ENCODE peak calls at places on chromosomes 2 and 18, in five cellular contexts. U is DMS153; Y is left ventricle myocardium inferior; V is activated naive CD4-positive, alpha-beta T cell; T is central memory CD4-positive, alpha-beta T cell. S is an unnamed sample.

GRCh38 chr18:77114564-77115391 is 17.8 kb downstream of the MBP start:
- DNase-seq in Y (peak; percentile 87), V (no peak), T (no peak), U (no peak), S (no peak)

GRCh38 chr2:160034396-160034795 is 28.0 kb downstream of the PLA2R1 start:
- DNase-seq in T (no peak), V (no peak), U (no peak), Y (no peak), S (no peak)

GRCh38 chr2:212592695-212593094 is 54.1 kb upstream of the ERBB4 start:
- DNase-seq in U (no peak), T (no peak), V (no peak), Y (no peak), S (no peak)

GRCh38 chr2:133303150-133303549 is 265.1 kb downstream of the NCKAP5 start:
- DNase-seq in Y (no peak), U (no peak), V (no peak), T (no peak), S (no peak)

GRCh38 chr2:145070703-145071102 is 550.8 kb upstream of the ZEB2 start:
- DNase-seq in Y (no peak), T (no peak), V (no peak), U (no peak), S (no peak)

GRCh38 chr2:71608441-71608840 is 155.1 kb downstream of the DYSF start:
- DNase-seq in U (no peak), Y (no peak), T (no peak), V (no peak), S (no peak)

GRCh38 chr18:21843340-21843739 is 102.7 kb downstream of the MIB1 start:
- DNase-seq in V (no peak), T (no peak), U (no peak), Y (no peak), S (no peak)

GRCh38 chr2:227849906-227850305 is 21.5 kb upstream of the DAW1 start:
- DNase-seq in V (no peak), Y (no peak), T (no peak), U (no peak), S (no peak)

GRCh38 chr2:220499281-220499680 is 871.9 kb downstream of the SLC4A3 start:
- DNase-seq in V (no peak), T (no peak), Y (peak; percentile 31), U (peak; percentile 68), S (no peak)

GRCh38 chr2:111617299-111617803 is 266.6 kb downstream of the ANAPC1 start:
- DNase-seq in T (no peak), Y (no peak), U (no peak), V (no peak), S (no peak)

GRCh38 chr2:64402876-64403275 is 51.1 kb upstream of the LGALSL start:
- DNase-seq in T (no peak), Y (no peak), U (no peak), V (no peak), S (no peak)

GRCh38 chr2:64120008-64120407 is 24.2 kb downstream of the PELI1 start:
- DNase-seq in V (no peak), T (no peak), Y (no peak), U (no peak), S (no peak)

GRCh38 chr18:77650799-77651385 is 401.2 kb downstream of the GALR1 start:
- DNase-seq in U (peak; percentile 48), T (peak; percentile 25), Y (peak; percentile 76), V (no peak), S (peak; percentile 69)

GRCh38 chr2:157246212-157247067 is 11.1 kb upstream of the GALNT5 start:
- DNase-seq in T (no peak), U (no peak), Y (no peak), V (no peak), S (no peak)

GRCh38 chr2:28656937-28657615 is 94.6 kb upstream of the PPP1CB start:
- DNase-seq in U (no peak), T (no peak), Y (no peak), V (no peak), S (no peak)

GRCh38 chr2:119240311-119241204 is 16.9 kb downstream of the STEAP3 start:
- DNase-seq in Y (peak; percentile 64), T (no peak), U (peak; percentile 98), V (no peak), S (peak; percentile 67)

GRCh38 chr2:183359867-183360266 is 235.6 kb downstream of the NUP35 start:
- DNase-seq in T (no peak), V (no peak), U (no peak), Y (no peak), S (no peak)

GRCh38 chr2:168797286-168797655 is 5.2 kb upstream of the NOSTRIN start:
- DNase-seq in Y (no peak), V (no peak), T (no peak), U (no peak), S (no peak)

GRCh38 chr2:3042601-3043585 is 334.7 kb downstream of the EIPR1 start:
- DNase-seq in Y (peak; percentile 25), U (no peak), V (no peak), T (no peak), S (no peak)

GRCh38 chr2:111896576-111896975 is 1.8 kb upstream of the MERTK start:
- DNase-seq in T (no peak), V (no peak), Y (no peak), U (peak; percentile 46), S (no peak)

GRCh38 chr2:158936978-158937377 is 31.5 kb upstream of the TANC1 start:
- DNase-seq in T (no peak), U (peak; percentile 20), Y (no peak), V (no peak), S (no peak)

GRCh38 chr2:234308814-234309195 is 188.1 kb downstream of the ARL4C start:
- DNase-seq in V (no peak), U (no peak), T (peak; percentile 87), Y (no peak), S (no peak)

GRCh38 chr2:152183381-152184073 is 8.0 kb upstream of the STAM2 start:
- DNase-seq in U (no peak), Y (no peak), V (no peak), T (no peak), S (no peak)

GRCh38 chr18:78632111-78632541 is 347.5 kb upstream of the SALL3 start:
- DNase-seq in Y (no peak), T (no peak), V (no peak), U (no peak), S (no peak)

GRCh38 chr18:57930476-57930875 is 113.5 kb upstream of the NEDD4L start:
- DNase-seq in U (peak; percentile 15), V (no peak), Y (no peak), T (no peak), S (peak; percentile 65)

GRCh38 chr2:12554235-12555011 is 162.3 kb upstream of the TRIB2 start:
- DNase-seq in T (no peak), U (no peak), Y (no peak), V (no peak), S (no peak)

GRCh38 chr2:232292395-232293154 is 86.0 kb upstream of the ALPP start:
- DNase-seq in U (no peak), V (no peak), Y (peak; percentile 36), T (peak; percentile 35), S (no peak)

GRCh38 chr2:86027913-86028762 is 77.5 kb downstream of the POLR1A start:
- DNase-seq in U (no peak), T (no peak), Y (peak; percentile 38), V (no peak), S (no peak)

GRCh38 chr18:76461148-76461547 is 33.9 kb downstream of the ZNF516 start:
- DNase-seq in T (no peak), Y (no peak), V (no peak), U (no peak), S (no peak)

GRCh38 chr2:26035110-26035728 is 1.3 kb downstream of the RAB10 start:
- DNase-seq in U (no peak), Y (no peak), T (no peak), V (no peak), S (no peak)

GRCh38 chr2:131029812-131030211 is 63.4 kb downstream of the FAM168B start:
- DNase-seq in T (no peak), V (no peak), U (no peak), Y (no peak), S (no peak)

GRCh38 chr2:127659408-127660290 is 13.7 kb downstream of the GPR17 start:
- DNase-seq in T (no peak), U (no peak), Y (peak; percentile 61), V (no peak), S (no peak)

GRCh38 chr2:180679693-180680092 is 300.7 kb upstream of the UBE2E3 start:
- DNase-seq in V (no peak), Y (no peak), U (no peak), T (no peak), S (no peak)

S was measured in NCI-H1092.